ENCODE peak calls at places on chromosomes 4 and X, in six cellular contexts. V, R, J, Z, C and H are unnamed samples.

GRCh38 chr4:5955856-5956255 is 62.4 kb downstream of the C4orf50 start:
- DNase-seq in V (no peak), R (no peak), J (no peak), Z (no peak), C (no peak), H (no peak)

GRCh38 chr4:15956179-15956850 is 6.7 kb downstream of the FGFBP2 start:
- DNase-seq in V (peak; percentile 66), R (peak; percentile 86), J (peak; percentile 45), Z (no peak), C (peak; percentile 88), H (peak; percentile 78)

GRCh38 chr4:6988016-6988715 is 55.0 kb upstream of the TADA2B start:
- DNase-seq in V (peak; percentile 28), R (no peak), J (no peak), Z (no peak), C (peak; percentile 29), H (no peak)

GRCh38 chrX:70476934-70477733 is 32.5 kb downstream of the DLG3 start:
- DNase-seq in V (peak; percentile 87), R (peak; percentile 68), J (peak; percentile 69), Z (peak; percentile 36), C (no peak), H (no peak)

GRCh38 chr4:173242466-173243250 is 74.0 kb downstream of the GALNT7 start:
- DNase-seq in V (no peak), R (no peak), J (no peak), Z (no peak), C (no peak), H (no peak)

GRCh38 chr4:5863461-5864113 is 29.3 kb downstream of the CRMP1 start:
- DNase-seq in V (peak; percentile 75), R (no peak), J (peak; percentile 96), Z (no peak), C (no peak), H (no peak)

GRCh38 chr4:95838192-95838591 is 1.7 kb upstream of the PDHA2 start:
- DNase-seq in V (no peak), R (no peak), J (no peak), Z (no peak), C (no peak), H (no peak)

GRCh38 chr4:6476893-6477292 is 4.5 kb upstream of the PPP2R2C start:
- DNase-seq in V (no peak), R (peak; percentile 15), J (no peak), Z (no peak), C (no peak), H (no peak)

GRCh38 chr4:56468097-56468422 is 643 bp downstream of the SRP72 start:
- DNase-seq in V (no peak), R (no peak), J (peak; percentile 35), Z (no peak), C (peak; percentile 56), H (no peak)

GRCh38 chr4:108512615-108513505 is 107.5 kb upstream of the RPL34 start:
- DNase-seq in V (peak; percentile 66), R (peak; percentile 62), J (peak; percentile 66), Z (peak; percentile 15), C (no peak), H (peak; percentile 44)

GRCh38 chr4:19187709-19188108 is 1064.0 kb upstream of the SLIT2 start:
- DNase-seq in V (no peak), R (no peak), J (no peak), Z (no peak), C (no peak), H (no peak)

GRCh38 chr4:19187104-19187503 is 1064.6 kb upstream of the SLIT2 start:
- DNase-seq in V (peak; percentile 18), R (no peak), J (peak; percentile 37), Z (no peak), C (peak; percentile 29), H (no peak)
- H3K18ac ChIP-seq in V (no peak overlapping the region), R (no peak overlapping the region), J (no peak overlapping the region), Z (no peak overlapping the region), C (no peak overlapping the region), H (no peak overlapping the region)

GRCh38 chr4:140151700-140152014 is 2.3 kb downstream of the MAML3 start:
- DNase-seq in V (peak; percentile 93), R (peak; percentile 92), J (peak; percentile 85), Z (peak; percentile 64), C (peak; percentile 91), H (no peak)

GRCh38 chr4:140152015-140152703 is 1.8 kb downstream of the MAML3 start:
- DNase-seq in V (peak; percentile 24), R (no peak), J (no peak), Z (no peak), C (no peak), H (peak; percentile 43)

GRCh38 chr4:140150636-140150885 is 3.4 kb downstream of the MAML3 start:
- DNase-seq in V (no peak), R (no peak), J (no peak), Z (no peak), C (peak; percentile 95), H (no peak)

GRCh38 chr4:140149851-140150635 is 3.9 kb downstream of the MAML3 start:
- DNase-seq in V (peak; percentile 60), R (peak; percentile 75), J (peak; percentile 61), Z (no peak), C (peak; percentile 66), H (peak; percentile 57)

DNA sequence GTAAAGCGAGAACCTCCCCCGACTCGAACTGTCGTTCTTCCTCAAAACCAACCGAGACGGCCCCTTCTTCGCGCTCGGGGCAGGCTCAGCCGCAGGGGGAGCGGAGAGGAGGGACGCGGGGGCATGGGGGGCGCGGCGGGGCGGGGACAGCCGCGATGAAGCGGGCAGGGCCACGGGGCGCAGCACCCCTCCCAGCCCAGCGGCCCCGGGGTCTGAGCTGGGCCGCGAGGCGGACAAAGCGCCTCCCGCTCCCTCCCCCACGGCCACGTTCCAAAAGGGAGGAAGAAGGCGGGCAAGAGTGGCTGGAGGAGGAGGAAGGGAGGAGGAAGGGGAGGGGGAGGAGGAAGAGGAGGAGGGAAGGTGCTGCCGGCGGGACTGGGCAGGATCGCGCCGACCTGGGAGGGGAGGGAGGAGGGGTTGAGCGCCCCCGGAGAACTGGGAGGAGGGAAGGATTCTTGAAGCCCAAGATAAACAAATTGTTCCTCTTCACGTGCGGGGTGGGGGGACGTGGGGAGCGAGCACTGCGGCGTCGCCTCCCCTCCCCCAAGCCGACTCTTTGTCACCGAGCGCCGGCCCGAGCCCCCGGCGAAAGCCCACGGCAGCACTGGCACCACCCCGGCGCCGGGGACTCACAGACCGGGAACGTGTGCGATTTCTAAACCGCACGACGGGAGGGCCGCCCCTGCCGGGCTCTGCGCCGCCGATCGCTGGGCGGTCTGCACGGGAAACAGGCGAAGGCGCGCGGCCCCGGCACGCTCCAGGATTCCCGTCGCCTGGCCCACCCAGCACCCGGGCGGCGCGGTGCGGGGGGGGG is 2.9 kb downstream of the MAML3 start:
- DNase-seq in V (peak; percentile 95), R (peak; percentile 89), J (peak; percentile 97), Z (peak; percentile 78), C (peak; percentile 83), H (peak; percentile 91)
- H3K4ac ChIP-seq in V (peak overlapping the region; percentile 98), R (no peak overlapping the region), J (peak overlapping the region; percentile 93), Z (no peak overlapping the region), C (peak overlapping the region; percentile 99), H (peak overlapping the region; percentile 70)

GRCh38 chr4:139957108-139957464 is 196.9 kb downstream of the MAML3 start:
- DNase-seq in V (no peak), R (no peak), J (no peak), Z (no peak), C (no peak), H (no peak)

GRCh38 chr4:139957986-139958737 is 195.8 kb downstream of the MAML3 start:
- DNase-seq in V (no peak), R (no peak), J (no peak), Z (no peak), C (no peak), H (no peak)

GRCh38 chr4:139959398-139959797 is 194.6 kb downstream of the MAML3 start:
- DNase-seq in V (no peak), R (no peak), J (no peak), Z (no peak), C (no peak), H (no peak)

GRCh38 chr4:139956436-139957107 is 197.4 kb downstream of the MAML3 start:
- DNase-seq in V (no peak), R (no peak), J (no peak), Z (no peak), C (no peak), H (no peak)

DNA sequence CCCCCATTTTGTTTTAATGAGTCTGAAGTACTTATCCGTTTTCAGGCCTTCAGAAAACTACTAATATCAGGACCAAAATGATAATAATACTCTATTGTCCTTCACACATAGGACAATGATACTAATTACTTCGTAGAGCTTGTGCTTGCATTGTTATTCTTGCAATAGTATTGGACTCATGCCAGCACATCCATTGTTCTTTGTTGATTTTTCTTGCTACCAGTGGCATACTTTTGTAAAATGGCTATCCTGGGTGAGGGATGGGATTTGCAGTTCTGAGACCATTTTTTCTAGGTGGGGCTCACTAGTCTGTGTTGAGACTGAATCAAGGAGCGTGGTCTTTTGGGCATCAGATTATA is 195.3 kb downstream of the MAML3 start:
- DNase-seq in V (no peak), R (no peak), J (no peak), Z (no peak), C (no peak), H (no peak)
- H3K14ac ChIP-seq in V (no peak overlapping the region), R (no peak overlapping the region), J (no peak overlapping the region), Z (no peak overlapping the region), C (no peak overlapping the region), H (no peak overlapping the region)

GRCh38 chr4:113760094-113760851 is 1.3 kb downstream of the CAMK2D start:
- DNase-seq in V (peak; percentile 72), R (no peak), J (peak; percentile 61), Z (no peak), C (no peak), H (no peak)
- H3K18ac ChIP-seq in V (peak overlapping the region; percentile 99), R (no peak overlapping the region), J (peak overlapping the region; percentile 85), Z (no peak overlapping the region), C (peak overlapping the region; percentile 78), H (peak overlapping the region; percentile 98)

GRCh38 chr4:188032170-188032569 is 36.6 kb downstream of the ZFP42 start:
- DNase-seq in V (no peak), R (peak; percentile 78), J (no peak), Z (no peak), C (no peak), H (peak; percentile 58)
- H3K4ac ChIP-seq in V (no peak overlapping the region), R (no peak overlapping the region), J (no peak overlapping the region), Z (no peak overlapping the region), C (no peak overlapping the region), H (no peak overlapping the region)